ENCODE peak calls at places on chromosomes 13 and 19, in five cellular contexts. V, H, S, O and I are unnamed samples.

GRCh38 chr19:15790096-15790495 is 2.6 kb downstream of the OR10H5 start:
- DNase-seq in V (no peak), H (no peak), S (no peak), O (no peak), I (no peak)

GRCh38 chr13:99434258-99434788 is 66.9 kb upstream of the TM9SF2 start:
- DNase-seq in V (no peak), H (no peak), S (no peak), O (no peak), I (peak; percentile 22)

GRCh38 chr13:32669030-32669646 is 82.9 kb downstream of the PDS5B start:
- DNase-seq in V (no peak), H (peak; percentile 42), S (peak; percentile 55), O (no peak), I (peak; percentile 64)

GRCh38 chr13:71879129-71879535 is 12.1 kb upstream of the DACH1 start:
- DNase-seq in V (no peak), H (no peak), S (peak; percentile 32), O (no peak), I (peak; percentile 73)

GRCh38 chr19:13083008-13083404 is 19.7 kb downstream of the LYL1 start:
- DNase-seq in V (no peak), H (no peak), S (no peak), O (no peak), I (no peak)

GRCh38 chr13:45807520-45808099 is 43.9 kb downstream of the SIAH3 start:
- DNase-seq in V (peak; percentile 64), H (no peak), S (peak; percentile 42), O (no peak), I (peak; percentile 62)

GRCh38 chr13:72456486-72456885 is 270.9 kb downstream of the MZT1 start:
- DNase-seq in V (no peak), H (no peak), S (no peak), O (no peak), I (no peak)

GRCh38 chr13:49958321-49958720 is 22.2 kb upstream of the SPRYD7 start:
- DNase-seq in V (no peak), H (no peak), S (peak; percentile 37), O (no peak), I (no peak)

GRCh38 chr19:21705393-21705792 is 62.0 kb downstream of the ZNF100 start:
- DNase-seq in V (no peak), H (no peak), S (no peak), O (no peak), I (no peak)

GRCh38 chr13:29479716-29480492 is 115.6 kb downstream of the SLC7A1 start:
- DNase-seq in V (no peak), H (no peak), S (no peak), O (no peak), I (no peak)

GRCh38 chr13:111913790-111914189 is 153.2 kb upstream of the SOX1 start:
- DNase-seq in V (peak; percentile 5), H (no peak), S (no peak), O (no peak), I (no peak)

GRCh38 chr13:108963846-108964600 is 334.6 kb downstream of the MYO16 start:
- DNase-seq in V (no peak), H (no peak), S (peak; percentile 91), O (no peak), I (no peak)

GRCh38 chr19:55641376-55642152 is 762 bp downstream of the ZNF580 start:
- DNase-seq in V (peak; percentile 69), H (no peak), S (peak; percentile 41), O (no peak), I (peak; percentile 60)

GRCh38 chr19:47309608-47310007 is at the start of gene C5AR1:
- DNase-seq in V (no peak), H (no peak), S (no peak), O (peak; percentile 41), I (no peak)

GRCh38 chr13:76014618-76015315 is 378.6 kb downstream of the LMO7 start:
- DNase-seq in V (no peak), H (no peak), S (peak; percentile 74), O (no peak), I (peak; percentile 60)

GRCh38 chr19:45276284-45276687 is 25.2 kb downstream of the MARK4 start:
- DNase-seq in V (no peak), H (peak; percentile 65), S (no peak), O (no peak), I (no peak)

GRCh38 chr19:6667114-6667627 is 2.8 kb downstream of the TNFSF14 start:
- DNase-seq in V (no peak), H (no peak), S (no peak), O (no peak), I (no peak)

GRCh38 chr13:52399708-52400107 is 6.3 kb downstream of the THSD1 start:
- DNase-seq in V (no peak), H (no peak), S (no peak), O (no peak), I (no peak)

GRCh38 chr19:11513946-11514345 is 8.3 kb upstream of the ZNF653 start:
- DNase-seq in V (no peak), H (no peak), S (no peak), O (no peak), I (no peak)

GRCh38 chr19:6842871-6843607 is 44.3 kb upstream of the ADGRE1 start:
- DNase-seq in V (no peak), H (no peak), S (no peak), O (no peak), I (no peak)

GRCh38 chr19:1390594-1391423 is 7.1 kb downstream of the NDUFS7 start:
- DNase-seq in V (no peak), H (no peak), S (no peak), O (no peak), I (no peak)

GRCh38 chr13:101982903-101983302 is 418.9 kb downstream of the FGF14 start:
- DNase-seq in V (no peak), H (no peak), S (no peak), O (no peak), I (no peak)

GRCh38 chr19:15091918-15092753 is 10.1 kb downstream of the OR1I1 start:
- DNase-seq in V (peak; percentile 66), H (peak; percentile 37), S (peak; percentile 50), O (no peak), I (peak; percentile 77)

GRCh38 chr19:10929402-10929794 is 787 bp downstream of the TIMM29 start:
- DNase-seq in V (no peak), H (no peak), S (no peak), O (no peak), I (no peak)

GRCh38 chr13:33194820-33195692 is 90.5 kb downstream of the STARD13 start:
- DNase-seq in V (no peak), H (no peak), S (peak; percentile 94), O (no peak), I (peak; percentile 98)

GRCh38 chr19:1252221-1252817 is 3.9 kb downstream of the MIDN start:
- DNase-seq in V (peak; percentile 95), H (no peak), S (peak; percentile 96), O (peak; percentile 90), I (peak; percentile 88)

GRCh38 chr19:13689050-13689449 is 75.3 kb upstream of the MRI1 start:
- DNase-seq in V (no peak), H (peak; percentile 22), S (peak; percentile 25), O (no peak), I (peak; percentile 3)

GRCh38 chr19:49488863-49489537 is 1.6 kb downstream of the RPL13A start:
- DNase-seq in V (no peak), H (no peak), S (no peak), O (no peak), I (peak; percentile 41)

DNA sequence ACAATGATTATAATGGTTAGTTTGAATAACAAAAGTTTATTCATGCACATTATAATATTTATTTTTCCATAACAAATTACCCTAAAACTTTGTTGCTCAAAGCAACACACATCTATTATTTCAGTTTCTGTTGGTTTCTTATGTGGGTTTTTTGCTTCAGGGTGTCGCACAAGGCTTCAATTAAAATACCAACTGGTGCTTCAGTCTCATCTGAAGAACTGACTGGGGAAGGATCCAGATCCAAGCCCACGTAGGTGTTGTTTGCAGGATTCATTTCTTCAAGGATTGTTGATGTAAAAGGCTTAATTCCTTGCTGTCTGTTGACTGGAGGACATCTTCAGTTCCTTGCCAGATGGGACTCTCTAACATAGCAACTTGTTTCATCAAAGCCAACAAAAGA is 747.2 kb upstream of the PCDH20 start:
- DNase-seq in V (no peak), H (no peak), S (no peak), O (no peak), I (no peak)
- H3K4me3 ChIP-seq in V (no peak overlapping the region), H (no peak overlapping the region), S (no peak overlapping the region), O (no peak overlapping the region), I (no peak overlapping the region)

GRCh38 chr19:22784051-22784450 is at the start of gene ZNF99:
- DNase-seq in V (peak; percentile 42), H (no peak), S (no peak), O (peak; percentile 74), I (no peak)

GRCh38 chr19:22783651-22784050 is 300 bp downstream of the ZNF99 start:
- DNase-seq in V (no peak), H (no peak), S (no peak), O (no peak), I (no peak)
- H3K4me3 ChIP-seq in V (peak overlapping the region; percentile 32), H (no peak overlapping the region), S (no peak overlapping the region), O (peak overlapping the region; percentile 68), I (no peak overlapping the region)

GRCh38 chr19:39831679-39832078 is 2.3 kb downstream of the DYRK1B start:
- DNase-seq in V (no peak), H (no peak), S (no peak), O (no peak), I (no peak)

GRCh38 chr19:39830406-39830805 is 3.6 kb downstream of the DYRK1B start:
- DNase-seq in V (peak; percentile 30), H (no peak), S (no peak), O (no peak), I (no peak)

GRCh38 chr19:39832341-39833083 is 1.4 kb downstream of the DYRK1B start:
- DNase-seq in V (no peak), H (no peak), S (no peak), O (no peak), I (peak; percentile 19)

GRCh38 chr19:39829702-39830275 is 4.2 kb downstream of the DYRK1B start:
- DNase-seq in V (no peak), H (no peak), S (no peak), O (no peak), I (peak; percentile 18)

GRCh38 chr19:39830847-39831246 is 3.1 kb downstream of the DYRK1B start:
- DNase-seq in V (no peak), H (no peak), S (no peak), O (no peak), I (no peak)
- H3K4me3 ChIP-seq in V (no peak overlapping the region), H (no peak overlapping the region), S (no peak overlapping the region), O (no peak overlapping the region), I (no peak overlapping the region)

GRCh38 chr13:30567072-30567471 is 50.6 kb upstream of the USPL1 start:
- DNase-seq in V (no peak), H (no peak), S (peak; percentile 40), O (no peak), I (no peak)

GRCh38 chr13:30577381-30577780 is 40.3 kb upstream of the USPL1 start:
- DNase-seq in V (peak; percentile 77), H (no peak), S (peak; percentile 98), O (no peak), I (peak; percentile 92)

GRCh38 chr13:30569901-30570576 is 47.7 kb upstream of the USPL1 start:
- DNase-seq in V (peak; percentile 70), H (no peak), S (peak; percentile 99), O (no peak), I (peak; percentile 96)

GRCh38 chr13:30576528-30576927 is 41.2 kb upstream of the USPL1 start:
- DNase-seq in V (peak; percentile 76), H (no peak), S (peak; percentile 68), O (no peak), I (peak; percentile 48)

DNA sequence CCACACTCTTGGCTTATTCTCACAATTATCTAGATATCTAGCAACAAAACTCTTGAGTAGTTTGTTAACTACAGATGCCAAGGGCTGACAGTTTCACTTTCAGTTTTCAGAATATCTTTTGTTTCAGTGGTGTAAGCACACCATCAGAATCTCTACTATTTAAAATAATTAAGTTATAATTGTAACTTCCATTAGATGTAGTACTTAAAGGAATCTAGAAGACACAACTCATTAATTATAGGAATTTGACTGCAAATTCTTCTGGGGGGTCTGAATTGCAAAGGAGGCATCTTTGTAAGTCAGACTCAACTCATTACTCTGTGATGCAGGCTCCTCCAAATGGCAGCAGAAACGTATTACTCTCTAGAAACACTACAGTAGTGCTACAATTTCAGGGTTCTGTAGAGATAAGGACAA is 44.9 kb upstream of the USPL1 start:
- DNase-seq in V (no peak), H (no peak), S (peak; percentile 69), O (no peak), I (peak; percentile 76)
- H3K4me3 ChIP-seq in V (peak overlapping the region; percentile 49), H (peak overlapping the region; percentile 69), S (peak overlapping the region; percentile 54), O (peak overlapping the region; percentile 59), I (no peak overlapping the region)